ENCODE peak calls at places on chromosomes 3 and 15, in six cellular contexts. One of them, this sample, is unnamed.

GRCh38 chr3:141262306-141262705 is 30.7 kb downstream of the PXYLP1 start:
- DNase-seq in mucosa of descending colon: no peak
- DNase-seq in HEK293T: no peak
- DNase-seq in H7: no peak
- DNase-seq in activated B cell treated with CpG ODN at 0.5 μM for 24 hours: no peak
- DNase-seq in activated CD8-positive, alpha-beta memory T cell treated with anti-CD3 and anti-CD28 coated beads for 24 hours: no peak
- DNase-seq in this sample: no peak

GRCh38 chr15:61915640-61916039 is 144.6 kb downstream of the VPS13C start:
- DNase-seq in mucosa of descending colon: no peak
- DNase-seq in HEK293T: no peak
- DNase-seq in H7: no peak
- DNase-seq in activated B cell treated with CpG ODN at 0.5 μM for 24 hours: no peak
- DNase-seq in activated CD8-positive, alpha-beta memory T cell treated with anti-CD3 and anti-CD28 coated beads for 24 hours: no peak
- DNase-seq in this sample: no peak

GRCh38 chr3:104596551-104596950 is 770.2 kb upstream of the ALCAM start:
- DNase-seq in mucosa of descending colon: peak
- DNase-seq in HEK293T: peak
- DNase-seq in H7: peak
- DNase-seq in activated B cell treated with CpG ODN at 0.5 μM for 24 hours: no peak
- DNase-seq in activated CD8-positive, alpha-beta memory T cell treated with anti-CD3 and anti-CD28 coated beads for 24 hours: no peak
- DNase-seq in this sample: peak

GRCh38 chr3:190131329-190131728 is 10.6 kb upstream of the P3H2 start:
- DNase-seq in mucosa of descending colon: no peak
- DNase-seq in HEK293T: no peak
- DNase-seq in H7: no peak
- DNase-seq in activated B cell treated with CpG ODN at 0.5 μM for 24 hours: no peak
- DNase-seq in activated CD8-positive, alpha-beta memory T cell treated with anti-CD3 and anti-CD28 coated beads for 24 hours: no peak
- DNase-seq in this sample: peak

GRCh38 chr15:62749445-62749844 is 293.1 kb upstream of the TPM1 start:
- DNase-seq in mucosa of descending colon: no peak
- DNase-seq in HEK293T: no peak
- DNase-seq in H7: peak
- DNase-seq in activated B cell treated with CpG ODN at 0.5 μM for 24 hours: no peak
- DNase-seq in activated CD8-positive, alpha-beta memory T cell treated with anti-CD3 and anti-CD28 coated beads for 24 hours: no peak
- DNase-seq in this sample: no peak

GRCh38 chr3:56870436-56870835 is 68.7 kb upstream of the ARHGEF3 start:
- DNase-seq in mucosa of descending colon: no peak
- DNase-seq in HEK293T: no peak
- DNase-seq in H7: no peak
- DNase-seq in activated B cell treated with CpG ODN at 0.5 μM for 24 hours: no peak
- DNase-seq in activated CD8-positive, alpha-beta memory T cell treated with anti-CD3 and anti-CD28 coated beads for 24 hours: no peak
- DNase-seq in this sample: no peak

GRCh38 chr15:68353418-68354145 is 76.0 kb downstream of the FEM1B start:
- DNase-seq in mucosa of descending colon: no peak
- DNase-seq in HEK293T: no peak
- DNase-seq in H7: no peak
- DNase-seq in activated B cell treated with CpG ODN at 0.5 μM for 24 hours: no peak
- DNase-seq in activated CD8-positive, alpha-beta memory T cell treated with anti-CD3 and anti-CD28 coated beads for 24 hours: no peak
- DNase-seq in this sample: no peak

GRCh38 chr3:50364573-50365079 is 5.3 kb upstream of the TMEM115 start:
- DNase-seq in mucosa of descending colon: no peak
- DNase-seq in HEK293T: no peak
- DNase-seq in H7: no peak
- DNase-seq in activated B cell treated with CpG ODN at 0.5 μM for 24 hours: no peak
- DNase-seq in activated CD8-positive, alpha-beta memory T cell treated with anti-CD3 and anti-CD28 coated beads for 24 hours: no peak
- DNase-seq in this sample: no peak

GRCh38 chr15:100769975-100770340 is 109.7 kb upstream of the ALDH1A3 start:
- DNase-seq in mucosa of descending colon: no peak
- DNase-seq in HEK293T: no peak
- DNase-seq in H7: peak
- DNase-seq in activated B cell treated with CpG ODN at 0.5 μM for 24 hours: no peak
- DNase-seq in activated CD8-positive, alpha-beta memory T cell treated with anti-CD3 and anti-CD28 coated beads for 24 hours: no peak
- DNase-seq in this sample: no peak

GRCh38 chr3:129344540-129345220 is 66.0 kb downstream of the HMCES start:
- DNase-seq in mucosa of descending colon: no peak
- DNase-seq in HEK293T: no peak
- DNase-seq in H7: peak
- DNase-seq in activated B cell treated with CpG ODN at 0.5 μM for 24 hours: no peak
- DNase-seq in activated CD8-positive, alpha-beta memory T cell treated with anti-CD3 and anti-CD28 coated beads for 24 hours: no peak
- DNase-seq in this sample: no peak

GRCh38 chr3:43855674-43856299 is 165.0 kb downstream of the ABHD5 start:
- DNase-seq in mucosa of descending colon: peak
- DNase-seq in HEK293T: peak
- DNase-seq in H7: peak
- DNase-seq in activated B cell treated with CpG ODN at 0.5 μM for 24 hours: no peak
- DNase-seq in activated CD8-positive, alpha-beta memory T cell treated with anti-CD3 and anti-CD28 coated beads for 24 hours: peak
- DNase-seq in this sample: no peak

GRCh38 chr3:194160158-194160557 is 24.2 kb downstream of the HES1 start:
- DNase-seq in mucosa of descending colon: no peak
- DNase-seq in HEK293T: no peak
- DNase-seq in H7: no peak
- DNase-seq in activated B cell treated with CpG ODN at 0.5 μM for 24 hours: no peak
- DNase-seq in activated CD8-positive, alpha-beta memory T cell treated with anti-CD3 and anti-CD28 coated beads for 24 hours: no peak
- DNase-seq in this sample: no peak